ENCODE peak calls at places on chromosomes 7 and 10, in eight cellular contexts. K, J, B, M, C, A, S and Y are unnamed samples.

GRCh38 chr7:157710396-157710795 is 373.6 kb downstream of the DNAJB6 start:
- DNase-seq in S (no peak), J (no peak), B (no peak), M (no peak), C (no peak), K (no peak), A (no peak), Y (no peak)

GRCh38 chr10:119006451-119007210 is 22.9 kb upstream of the NANOS1 start:
- DNase-seq in M (peak; percentile 97), K (no peak), C (no peak), A (no peak), J (peak; percentile 90), B (peak; percentile 98), S (no peak), Y (no peak)

GRCh38 chr7:92417913-92418312 is 29.4 kb upstream of the GATAD1 start:
- DNase-seq in C (no peak), S (no peak), A (peak; percentile 53), K (no peak), B (no peak), M (no peak), J (no peak), Y (no peak)

GRCh38 chr10:73997479-73997805 is 474 bp upstream of the VCL start:
- DNase-seq in A (peak; percentile 81), K (no peak), J (no peak), M (no peak), B (no peak), C (peak; percentile 67), S (peak; percentile 93), Y (peak; percentile 73)

GRCh38 chr7:65295409-65295808 is 78.2 kb upstream of the ZNF92 start:
- DNase-seq in B (no peak), J (no peak), K (no peak), C (no peak), S (no peak), M (no peak), A (no peak), Y (no peak)

GRCh38 chr7:70614237-70614984 is 517.5 kb upstream of the GALNT17 start:
- DNase-seq in K (no peak), A (peak; percentile 81), J (peak; percentile 0), B (peak; percentile 51), S (no peak), M (peak; percentile 80), C (no peak), Y (no peak)

GRCh38 chr10:14601872-14602725 is 172.6 kb downstream of the FAM107B start:
- DNase-seq in M (peak; percentile 56), J (peak; percentile 15), S (no peak), K (peak; percentile 66), B (peak; percentile 87), C (peak; percentile 76), A (peak; percentile 29), Y (peak; percentile 57)

GRCh38 chr7:158911145-158911544 is 54.8 kb downstream of the DYNC2I1 start:
- DNase-seq in B (no peak), S (no peak), C (no peak), K (no peak), A (no peak), M (no peak), J (peak; percentile 17), Y (no peak)

GRCh38 chr7:4613855-4614548 is 68.1 kb upstream of the FOXK1 start:
- DNase-seq in K (no peak), J (peak; percentile 91), A (peak; percentile 29), S (no peak), B (peak; percentile 72), M (peak; percentile 59), C (no peak), Y (no peak)

GRCh38 chr7:130956417-130957139 is 222.6 kb upstream of the KLF14 start:
- DNase-seq in M (peak; percentile 43), A (no peak), K (peak; percentile 57), J (no peak), B (no peak), C (no peak), S (no peak), Y (no peak)

GRCh38 chr10:5499493-5499800 is at the start of gene CALML5:
- DNase-seq in J (no peak), S (no peak), A (no peak), B (no peak), K (no peak), C (no peak), M (no peak), Y (no peak)

GRCh38 chr7:158779061-158779992 is 50.0 kb downstream of the ESYT2 start:
- DNase-seq in J (no peak), B (no peak), S (no peak), K (no peak), A (peak; percentile 30), C (no peak), M (peak; percentile 25), Y (no peak)

GRCh38 chr7:6536899-6537298 is 14.4 kb downstream of the GRID2IP start:
- DNase-seq in B (no peak), A (peak; percentile 50), S (no peak), K (peak; percentile 35), M (no peak), C (no peak), J (no peak), Y (no peak)